ENCODE peak calls at places on chromosomes 3 and 15, in eight cellular contexts. H is fibroblast of lung, Z is mucosa of descending colon, R is WTC11, C is BJ, U is kidney epithelial cell, O is GM12865, M is foreskin fibroblast. N is an unnamed sample.

GRCh38 chr15:94840794-94841587 is 609.6 kb downstream of the MCTP2 start:
- DNase-seq in H (peak), Z (peak), R (no peak), C (no peak), U (no peak), O (no peak), M (no peak), N (no peak)

GRCh38 chr3:112685435-112685834 is 44.5 kb upstream of the CCDC80 start:
- DNase-seq in H (peak), Z (no peak), R (no peak), C (peak), U (no peak), O (no peak), M (peak), N (peak)

GRCh38 chr15:91258436-91258779 is 158.4 kb downstream of the SV2B start:
- DNase-seq in H (no peak), Z (no peak), R (peak), C (no peak), U (no peak), O (peak), M (no peak), N (no peak)

GRCh38 chr15:40902605-40903561 is 8.6 kb downstream of the VPS18 start:
- DNase-seq in H (no peak), Z (peak), R (no peak), C (no peak), U (no peak), O (no peak), M (no peak), N (no peak)

GRCh38 chr3:12727937-12728336 is 31.1 kb downstream of the TMEM40 start:
- DNase-seq in H (no peak), Z (no peak), R (no peak), C (no peak), U (no peak), O (no peak), M (no peak), N (no peak)

GRCh38 chr15:34708422-34708821 is 46.4 kb downstream of the GJD2 start:
- DNase-seq in H (peak), Z (peak), R (no peak), C (no peak), U (no peak), O (peak), M (peak), N (no peak)

GRCh38 chr15:70863450-70864218 is 9.7 kb upstream of the LARP6 start:
- DNase-seq in H (peak), Z (no peak), R (no peak), C (no peak), U (peak), O (no peak), M (peak), N (no peak)

GRCh38 chr15:31483924-31484368 is 157.3 kb downstream of the KLF13 start:
- DNase-seq in H (no peak), Z (peak), R (peak), C (no peak), U (no peak), O (no peak), M (no peak), N (no peak)

GRCh38 chr15:34323217-34323616 is 14.4 kb downstream of the SLC12A6 start:
- DNase-seq in H (no peak), Z (no peak), R (no peak), C (no peak), U (no peak), O (no peak), M (no peak), N (no peak)

GRCh38 chr3:80232760-80233159 is 465.0 kb upstream of the ROBO1 start:
- DNase-seq in H (peak), Z (no peak), R (no peak), C (peak), U (peak), O (no peak), M (peak), N (no peak)

GRCh38 chr3:14377838-14378169 is 24.6 kb upstream of the SLC6A6 start:
- DNase-seq in H (no peak), Z (peak), R (no peak), C (no peak), U (no peak), O (peak), M (no peak), N (no peak)

GRCh38 chr15:69602921-69603320 is 150.3 kb downstream of the RPLP1 start:
- DNase-seq in H (no peak), Z (no peak), R (no peak), C (no peak), U (no peak), O (no peak), M (no peak), N (no peak)

GRCh38 chr15:59185725-59186124 is 20.9 kb upstream of the LDHAL6B start:
- DNase-seq in H (no peak), Z (no peak), R (no peak), C (no peak), U (no peak), O (no peak), M (no peak), N (no peak)

GRCh38 chr15:45458746-45459403 is 63.7 kb downstream of the SLC30A4 start:
- DNase-seq in H (peak), Z (peak), R (peak), C (no peak), U (no peak), O (peak), M (no peak), N (no peak)

GRCh38 chr15:92277776-92278175 is 115.9 kb upstream of the ST8SIA2 start:
- DNase-seq in H (no peak), Z (peak), R (no peak), C (no peak), U (no peak), O (peak), M (no peak), N (no peak)

GRCh38 chr3:159616234-159616825 is 372.3 kb upstream of the IL12A start:
- DNase-seq in H (peak), Z (peak), R (peak), C (no peak), U (no peak), O (no peak), M (peak), N (no peak)

GRCh38 chr15:62758952-62759349 is 283.6 kb upstream of the TPM1 start:
- DNase-seq in H (no peak), Z (no peak), R (no peak), C (no peak), U (no peak), O (no peak), M (no peak), N (no peak)

GRCh38 chr15:62756995-62757360 is 285.6 kb upstream of the TPM1 start:
- DNase-seq in H (no peak), Z (no peak), R (no peak), C (no peak), U (no peak), O (no peak), M (no peak), N (no peak)

GRCh38 chr15:62758126-62758951 is 284.2 kb upstream of the TPM1 start:
- DNase-seq in H (peak), Z (peak), R (no peak), C (peak), U (peak), O (no peak), M (peak), N (peak)

GRCh38 chr15:62757535-62757934 is 285.0 kb upstream of the TPM1 start:
- DNase-seq in H (no peak), Z (no peak), R (no peak), C (no peak), U (no peak), O (no peak), M (no peak), N (no peak)

DNA sequence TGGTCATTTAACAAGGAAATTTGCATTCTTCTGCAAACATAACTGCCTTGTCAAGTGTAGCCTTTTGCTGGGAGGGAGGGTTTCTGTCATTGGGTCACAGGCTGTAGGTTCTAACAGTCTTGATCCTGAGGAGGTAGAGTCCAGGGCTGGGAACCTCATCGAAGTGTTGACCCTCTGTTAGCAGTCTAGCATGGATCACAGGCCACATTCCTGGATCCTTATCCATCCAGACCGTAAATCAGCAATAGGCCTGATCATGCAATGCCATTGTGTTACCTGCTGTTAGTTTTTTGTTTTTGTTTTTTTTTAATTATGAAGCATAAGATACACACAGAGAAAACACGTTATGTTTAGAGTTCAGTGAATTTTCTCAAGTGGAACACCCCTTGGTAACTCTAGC is 282.0 kb upstream of the TPM1 start:
- DNase-seq in H (no peak), Z (no peak), R (no peak), C (no peak), U (no peak), O (no peak), M (no peak), N (no peak)
- TF ChIP-seq CTCF in H (no peak), Z (no peak), R (no peak), C (no peak), U (no peak), O (no peak), M (no peak), N (no peak)

GRCh38 chr3:115784739-115785571 is 161.6 kb downstream of the GAP43 start:
- DNase-seq in H (peak), Z (peak), R (no peak), C (peak), U (peak), O (peak), M (peak), N (no peak)
- TF ChIP-seq CTCF in H (no peak), Z (no peak), R (peak), C (no peak), U (no peak), O (no peak), M (no peak), N (no peak)

DNA sequence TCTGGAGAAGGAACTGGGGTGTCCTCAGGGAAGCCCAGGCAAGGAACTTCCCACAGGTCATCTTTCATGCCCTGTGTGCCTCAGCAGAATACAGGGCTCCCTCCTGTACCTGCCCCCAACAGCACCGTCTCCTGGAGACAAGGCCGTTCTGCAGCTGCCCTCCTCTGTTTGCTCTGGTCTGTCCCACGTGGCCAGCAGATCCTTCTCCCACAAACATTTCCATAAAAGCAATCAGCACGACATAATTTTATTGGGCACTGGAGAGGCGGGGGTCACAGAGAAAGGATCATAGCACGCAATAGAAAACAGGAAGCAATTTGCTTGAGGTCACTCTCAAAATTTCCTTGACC is 29.5 kb downstream of the STARD5 start:
- DNase-seq in H (no peak), Z (peak), R (peak), C (no peak), U (no peak), O (peak), M (no peak), N (no peak)
- TF ChIP-seq CTCF in H (no peak), Z (no peak), R (no peak), C (peak), U (no peak), O (peak), M (no peak), N (no peak)

DNA sequence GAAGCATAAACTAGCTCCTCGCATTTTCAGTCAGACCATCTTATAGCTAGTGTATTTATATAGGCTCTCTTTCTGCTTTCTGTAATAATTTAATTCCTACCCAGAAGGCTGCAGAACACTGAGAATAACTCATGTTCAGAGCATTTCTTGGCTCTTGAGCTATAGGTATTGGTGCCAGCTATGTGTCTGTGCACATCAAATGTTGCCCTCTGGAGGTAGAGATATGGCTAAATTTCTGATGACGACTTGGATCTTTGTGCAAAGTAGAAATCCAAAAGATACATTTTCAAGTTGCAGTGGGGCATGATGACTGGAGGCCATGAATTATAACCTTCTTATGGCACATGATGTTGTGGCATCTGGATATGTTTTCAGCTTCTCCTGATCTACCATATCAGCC is 336.2 kb upstream of the TPM1 start:
- DNase-seq in H (peak), Z (no peak), R (no peak), C (no peak), U (no peak), O (no peak), M (peak), N (no peak)
- TF ChIP-seq CTCF in H (no peak), Z (no peak), R (no peak), C (no peak), U (no peak), O (no peak), M (no peak), N (no peak)